ENCODE peak calls at places on chromosome 20, in seven cellular contexts. Y is GM12878, U is GM12892, H is K562, E is HepG2, N is SK-N-SH, G is H1. R is an unnamed sample.
A peak's percentile ranks its signal among the peaks of the same experiment; 100 is the strongest.

GRCh38 chr20:50655325-50655880 is 35.9 kb downstream of the RIPOR3 start:
- DNase-seq in N (peak; percentile 64), G (no peak), H (no peak), Y (no peak), U (no peak), E (no peak), R (no peak)

GRCh38 chr20:8309638-8310037 is 177.6 kb downstream of the PLCB1 start:
- DNase-seq in G (no peak), H (no peak), Y (no peak), U (no peak), E (no peak), N (no peak), R (no peak)

GRCh38 chr20:23143098-23143497 is 57.0 kb upstream of the CD93 start:
- DNase-seq in E (peak; percentile 71), N (no peak), U (no peak), H (no peak), G (no peak), Y (no peak), R (no peak)

GRCh38 chr20:39048000-39048696 is 86.0 kb downstream of the DHX35 start:
- DNase-seq in G (peak; percentile 82), U (peak; percentile 72), H (peak; percentile 87), Y (peak; percentile 36), E (peak; percentile 80), N (peak; percentile 89), R (peak; percentile 81)

GRCh38 chr20:1377341-1377871 is 15.4 kb downstream of the FKBP1A start:
- DNase-seq in Y (no peak), N (no peak), E (no peak), H (no peak), U (no peak), G (no peak), R (no peak)

GRCh38 chr20:62370115-62370806 is 3.1 kb upstream of the LAMA5 start:
- DNase-seq in N (no peak), H (peak; percentile 48), G (no peak), U (no peak), Y (no peak), E (no peak), R (no peak)

GRCh38 chr20:57264908-57265648 is 1.4 kb downstream of the BMP7 start:
- DNase-seq in H (no peak), U (peak; percentile 30), Y (no peak), N (peak; percentile 63), G (peak; percentile 82), E (no peak), R (peak; percentile 32)

GRCh38 chr20:40682104-40683045 is 6.7 kb downstream of the MAFB start:
- DNase-seq in E (peak; percentile 78), N (no peak), G (peak; percentile 60), H (no peak), U (no peak), Y (no peak), R (no peak)

GRCh38 chr20:6604179-6604578 is 163.3 kb upstream of the BMP2 start:
- DNase-seq in G (no peak), E (no peak), N (no peak), Y (no peak), U (no peak), H (no peak), R (no peak)

GRCh38 chr20:18019068-18019467 is 38.6 kb downstream of the OVOL2 start:
- DNase-seq in E (peak; percentile 46), Y (no peak), N (peak; percentile 41), U (peak; percentile 37), H (peak; percentile 35), G (no peak), R (peak; percentile 47)

GRCh38 chr20:36950432-36951197 is 893 bp downstream of the SAMHD1 start:
- DNase-seq in U (no peak), E (no peak), N (no peak), H (peak; percentile 17), Y (no peak), G (no peak), R (no peak)

GRCh38 chr20:14556206-14556605 is 218.8 kb upstream of the FLRT3 start:
- DNase-seq in H (no peak), U (no peak), Y (no peak), N (no peak), E (no peak), G (no peak), R (no peak)

GRCh38 chr20:50726955-50727791 is 4.2 kb upstream of the PARD6B start:
- DNase-seq in H (no peak), N (no peak), U (no peak), Y (no peak), E (no peak), G (no peak), R (no peak)

GRCh38 chr20:62920039-62920645 is 6.2 kb downstream of the DIDO1 start:
- DNase-seq in N (no peak), E (no peak), G (no peak), H (no peak), U (no peak), Y (no peak), R (no peak)

DNA sequence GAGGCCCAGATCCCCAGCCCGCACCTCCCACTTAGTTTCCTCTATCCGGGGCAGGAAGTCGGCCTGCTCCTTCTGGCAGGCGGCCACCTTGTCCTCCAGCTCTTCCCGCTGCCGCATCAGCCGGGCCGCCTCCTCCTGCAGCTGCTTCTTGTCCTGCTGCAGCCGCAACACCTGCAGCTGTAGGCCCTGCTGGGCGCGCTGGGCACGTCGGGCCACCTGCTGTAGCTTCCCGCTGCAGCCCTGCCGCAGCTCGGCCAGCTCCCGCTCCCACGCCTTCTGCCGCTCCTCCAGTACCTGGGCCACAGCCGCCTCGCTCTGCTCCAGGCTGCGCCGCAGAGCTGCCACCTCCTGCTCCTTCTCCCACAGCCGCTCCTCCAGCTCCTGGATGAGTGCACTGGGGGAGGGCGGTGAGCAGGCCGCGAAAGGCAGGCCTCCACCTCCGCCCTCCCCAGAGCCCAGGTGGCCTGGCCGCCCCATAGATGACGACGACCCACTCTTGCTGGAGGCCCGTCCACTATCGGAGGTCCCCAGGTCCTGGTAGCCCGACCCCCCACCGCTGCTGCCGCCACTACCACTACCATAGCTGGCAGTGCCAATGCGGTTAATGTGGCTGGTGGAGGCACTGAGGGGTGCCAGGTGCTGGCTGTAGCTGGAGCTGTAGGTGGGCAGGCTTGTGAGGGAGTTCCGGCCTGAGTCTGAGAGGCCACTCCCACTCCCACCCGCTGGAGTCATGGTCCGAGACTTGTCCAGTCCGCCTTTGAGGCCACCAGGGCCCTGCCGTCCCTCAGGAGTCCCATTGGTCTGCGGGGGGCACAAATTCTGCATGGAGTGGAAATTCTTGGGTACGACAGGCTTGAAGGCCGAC is 6.0 kb upstream of the FASTKD5 start:
- DNase-seq in E (no peak), Y (no peak), N (no peak), H (no peak), U (peak; percentile 20), G (no peak), R (no peak)
- TF ChIP-seq TAF1 in E (no peak), Y (no peak), N (no peak), H (no peak), U (no peak), G (no peak), R (no peak)

GRCh38 chr20:32215729-32216128 is 8.0 kb downstream of the POFUT1 start:
- DNase-seq in G (no peak), N (no peak), Y (no peak), U (no peak), H (no peak), E (no peak), R (no peak)

GRCh38 chr20:32218156-32218900 is 10.6 kb downstream of the POFUT1 start:
- DNase-seq in N (no peak), Y (no peak), E (no peak), H (no peak), G (no peak), U (no peak), R (no peak)

GRCh38 chr20:32216396-32217142 is 8.9 kb downstream of the POFUT1 start:
- DNase-seq in E (no peak), U (no peak), H (no peak), N (no peak), G (no peak), Y (no peak), R (no peak)

GRCh38 chr20:32213870-32214269 is 6.2 kb downstream of the POFUT1 start:
- DNase-seq in G (no peak), H (no peak), N (no peak), Y (no peak), U (no peak), E (no peak), R (no peak)

GRCh38 chr20:32215147-32215546 is 7.5 kb downstream of the POFUT1 start:
- DNase-seq in E (no peak), Y (no peak), N (no peak), U (no peak), G (no peak), H (no peak), R (no peak)
- TF ChIP-seq POLR2AphosphoS5 in E (no peak), Y (no peak), N (no peak), U (no peak), G (no peak), H (no peak), R (no peak)

GRCh38 chr20:34711813-34712430 is 7.8 kb downstream of the TP53INP2 start:
- DNase-seq in N (no peak), G (no peak), E (no peak), U (no peak), Y (no peak), H (no peak), R (no peak)

GRCh38 chr20:34712525-34713192 is 8.5 kb downstream of the TP53INP2 start:
- DNase-seq in Y (no peak), E (peak; percentile 92), G (no peak), U (no peak), H (no peak), N (no peak), R (no peak)

GRCh38 chr20:34715384-34715783 is 11.2 kb downstream of the TP53INP2 start:
- DNase-seq in N (no peak), U (no peak), E (no peak), Y (no peak), H (no peak), G (no peak), R (no peak)

GRCh38 chr20:34710861-34711574 is 6.9 kb downstream of the TP53INP2 start:
- DNase-seq in Y (no peak), E (no peak), U (no peak), N (no peak), H (no peak), G (no peak), R (no peak)

GRCh38 chr20:34713194-34713943 is 9.2 kb downstream of the TP53INP2 start:
- DNase-seq in Y (peak; percentile 57), U (no peak), H (peak; percentile 77), G (no peak), N (peak; percentile 71), E (peak; percentile 91), R (no peak)
- TF ChIP-seq TAF1 in Y (no peak), U (no peak), H (no peak), G (no peak), N (no peak), E (no peak), R (no peak)

DNA sequence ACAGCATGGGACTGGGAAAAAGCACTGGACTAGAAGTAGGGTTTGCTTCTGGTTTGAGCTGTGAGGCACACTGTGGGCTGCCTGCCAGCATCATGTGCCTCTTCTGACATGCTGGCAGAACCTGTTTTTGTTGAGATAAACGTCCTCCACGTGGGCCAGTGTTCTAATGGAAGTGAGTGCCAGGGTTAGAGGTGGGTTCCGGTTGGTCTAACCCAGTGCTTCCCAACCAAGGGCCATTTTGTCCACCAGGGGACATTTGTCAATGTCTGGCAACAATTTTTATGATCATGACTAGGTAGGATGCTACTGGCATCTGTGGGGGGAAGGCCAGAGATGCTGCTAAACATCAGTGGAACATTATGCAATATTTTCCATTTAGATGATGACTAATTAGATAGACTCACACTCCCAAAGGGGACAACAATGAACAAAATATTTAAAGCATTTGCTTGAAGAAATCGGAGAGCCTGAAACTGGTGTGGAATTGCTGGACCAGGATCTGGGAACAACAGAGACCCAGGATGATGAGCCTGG is 7.8 kb upstream of the APMAP start:
- DNase-seq in N (no peak), E (no peak), U (no peak), Y (no peak), G (no peak), H (no peak), R (no peak)
- TF ChIP-seq POLR2AphosphoS5 in N (no peak), E (no peak), U (no peak), Y (no peak), G (no peak), H (no peak), R (no peak)

GRCh38 chr20:11919046-11919445 is 1.4 kb downstream of the BTBD3 start:
- DNase-seq in N (no peak), G (no peak), H (no peak), Y (no peak), E (no peak), U (no peak), R (no peak)
- TF ChIP-seq TAF1 in N (no peak), G (no peak), H (no peak), Y (no peak), E (no peak), U (no peak), R (no peak)

R was measured in GM12891.